ENCODE peak calls at places on chromosomes 5 and 9, in five cellular contexts. X is AG09309, P is SK-N-SH, M is K562, Y is tibial nerve. L is an unnamed sample.

GRCh38 chr5:55622460-55622859 is 87.7 kb upstream of the PLPP1 start:
- DNase-seq in P (no peak), Y (no peak), X (no peak), M (no peak), L (no peak)

GRCh38 chr9:21559402-21560280 is 77.5 kb upstream of the IFNE start:
- DNase-seq in Y (no peak), P (peak; percentile 56), X (no peak), M (no peak), L (peak; percentile 55)

GRCh38 chr5:73592546-73592945 is 27.0 kb downstream of the UTP15 start:
- DNase-seq in M (no peak), Y (no peak), P (no peak), X (no peak), L (no peak)

GRCh38 chr5:13625616-13626198 is 318.8 kb downstream of the DNAH5 start:
- DNase-seq in Y (no peak), P (no peak), X (no peak), M (no peak), L (no peak)

GRCh38 chr5:56496581-56497063 is 263.5 kb upstream of the ANKRD55 start:
- DNase-seq in M (no peak), P (peak; percentile 80), X (no peak), Y (no peak), L (no peak)

GRCh38 chr5:171418982-171419662 is at the start of gene FGF18:
- DNase-seq in Y (peak; percentile 23), P (peak; percentile 74), M (peak; percentile 44), X (no peak), L (peak; percentile 49)

GRCh38 chr9:132406554-132407122 is at the start of gene TTF1:
- DNase-seq in Y (peak; percentile 79), X (peak; percentile 50), M (peak; percentile 94), P (peak; percentile 92), L (peak; percentile 92)

GRCh38 chr5:59795141-59795540 is 98.4 kb downstream of the PDE4D start:
- DNase-seq in Y (no peak), P (no peak), M (no peak), X (no peak), L (no peak)

GRCh38 chr5:37005946-37006540 is 129.5 kb downstream of the NIPBL start:
- DNase-seq in P (peak; percentile 28), X (no peak), Y (no peak), M (peak; percentile 18), L (no peak)

GRCh38 chr9:130985606-130986162 is 23.3 kb upstream of the LAMC3 start:
- DNase-seq in Y (no peak), P (no peak), X (no peak), M (no peak), L (no peak)

GRCh38 chr5:164801910-164802309 is 1296.5 kb downstream of the MAT2B start:
- DNase-seq in P (no peak), Y (no peak), X (no peak), M (no peak), L (no peak)

GRCh38 chr5:91638010-91638409 is 254.9 kb upstream of the ARRDC3 start:
- DNase-seq in M (no peak), X (no peak), P (no peak), Y (no peak), L (no peak)

GRCh38 chr5:135016926-135017325 is 17.1 kb downstream of the PITX1 start:
- DNase-seq in X (no peak), P (no peak), M (no peak), Y (no peak), L (no peak)

GRCh38 chr5:34618666-34619065 is 37.5 kb upstream of the RAI14 start:
- DNase-seq in P (no peak), X (no peak), Y (no peak), M (no peak), L (no peak)

GRCh38 chr9:112029921-112030444 is 133.4 kb downstream of the UGCG start:
- DNase-seq in X (no peak), P (no peak), Y (no peak), M (no peak), L (no peak)

GRCh38 chr9:105681724-105682123 is 12.6 kb upstream of the TMEM38B start:
- DNase-seq in X (peak; percentile 32), Y (no peak), M (peak; percentile 85), P (no peak), L (no peak)

GRCh38 chr9:35000535-35001284 is 11.2 kb downstream of the DNAJB5 start:
- DNase-seq in X (peak; percentile 27), M (no peak), Y (no peak), P (peak; percentile 0), L (no peak)

GRCh38 chr9:121376214-121376830 is 6.3 kb upstream of the STOM start:
- DNase-seq in X (no peak), M (no peak), P (peak; percentile 29), Y (no peak), L (no peak)

GRCh38 chr9:125995706-125996105 is 248.5 kb downstream of the PBX3 start:
- DNase-seq in X (no peak), Y (no peak), M (no peak), P (no peak), L (no peak)

GRCh38 chr5:111743993-111744392 is 13.0 kb downstream of the NREP start:
- DNase-seq in Y (no peak), X (no peak), M (no peak), P (no peak), L (no peak)

GRCh38 chr5:43889238-43889637 is 286.3 kb downstream of the NNT start:
- DNase-seq in P (no peak), M (no peak), Y (no peak), X (no peak), L (no peak)

GRCh38 chr9:36187414-36187813 is 3.3 kb upstream of the CLTA start:
- DNase-seq in Y (no peak), P (no peak), M (no peak), X (peak; percentile 65), L (no peak)

GRCh38 chr5:29796018-29796417 is 1397.5 kb upstream of the CDH6 start:
- DNase-seq in X (no peak), Y (no peak), M (peak; percentile 76), P (no peak), L (no peak)

GRCh38 chr5:179267071-179267670 is 78.1 kb downstream of the ADAMTS2 start:
- DNase-seq in M (no peak), X (no peak), Y (no peak), P (peak; percentile 63), L (no peak)

GRCh38 chr9:81370096-81370495 is 319.3 kb downstream of the TLE1 start:
- DNase-seq in X (no peak), P (no peak), Y (no peak), M (no peak), L (no peak)

GRCh38 chr9:114364123-114364522 is 23.7 kb downstream of the AKNA start:
- DNase-seq in M (no peak), X (peak; percentile 87), Y (no peak), P (no peak), L (no peak)

GRCh38 chr9:676780-677458 is 164.6 kb upstream of the DMRT1 start:
- DNase-seq in P (no peak), Y (no peak), M (no peak), X (no peak), L (no peak)

GRCh38 chr5:104084896-104085295 is 522.3 kb upstream of the NUDT12 start:
- DNase-seq in P (no peak), X (no peak), Y (no peak), M (no peak), L (no peak)

GRCh38 chr5:52789378-52789777 is 1.7 kb downstream of the ITGA1 start:
- DNase-seq in X (no peak), Y (no peak), P (no peak), M (no peak), L (no peak)

GRCh38 chr5:169751490-169751889 is 114.4 kb downstream of the DOCK2 start:
- DNase-seq in Y (no peak), M (no peak), P (no peak), X (no peak), L (no peak)

GRCh38 chr9:6930827-6931226 is 173.1 kb downstream of the KDM4C start:
- DNase-seq in M (no peak), Y (no peak), P (no peak), X (no peak), L (no peak)

GRCh38 chr9:70484232-70485130 is 70.0 kb upstream of the KLF9 start:
- DNase-seq in P (peak; percentile 74), M (peak; percentile 80), Y (peak; percentile 57), X (no peak), L (peak; percentile 35)

DNA sequence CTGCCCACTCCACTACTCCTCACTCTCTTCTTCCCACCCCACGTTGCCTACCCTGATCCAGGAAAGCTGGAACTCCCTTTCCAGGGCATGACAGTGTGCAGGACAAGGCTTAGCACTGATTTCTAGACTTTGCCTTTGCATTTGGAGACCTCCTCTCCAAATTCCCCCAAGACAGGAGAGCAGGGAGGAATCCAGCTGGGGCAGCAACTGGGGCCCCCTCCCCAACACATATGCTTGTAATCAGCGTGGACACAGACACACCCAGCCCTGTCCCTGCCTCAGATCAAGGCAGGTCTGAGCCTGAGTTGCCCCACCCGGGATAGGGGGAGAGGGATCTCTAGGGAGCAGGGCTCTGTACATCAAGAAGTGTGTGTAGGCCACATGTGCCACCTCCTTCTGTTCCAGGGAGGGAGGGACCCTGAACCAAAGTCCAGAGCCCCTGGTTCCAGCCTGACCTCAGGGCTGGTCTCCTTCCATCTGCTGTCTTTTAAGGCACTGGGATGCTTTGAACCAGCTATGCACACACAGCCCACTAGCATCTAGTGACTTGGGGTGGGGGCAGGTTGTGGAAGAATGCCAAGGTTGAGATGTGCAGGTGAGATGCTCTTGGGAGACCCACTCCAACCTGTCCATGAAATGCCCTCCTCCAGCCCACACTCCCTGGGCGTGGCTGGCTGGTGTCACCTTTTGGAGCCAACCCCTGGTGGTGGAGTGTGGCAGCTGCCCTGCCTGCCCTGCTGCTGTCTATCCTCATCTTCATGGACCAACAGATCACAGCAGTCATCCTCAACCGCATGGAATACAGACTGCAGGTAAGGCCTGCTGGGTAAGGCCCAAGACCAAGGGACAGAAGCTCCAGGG is 7.0 kb downstream of the SLC4A9 start:
- DNase-seq in Y (no peak), M (no peak), X (no peak), P (no peak), L (no peak)
- TF ChIP-seq CTCF in Y (no peak), M (no peak), X (peak; percentile 12), P (no peak), L (no peak)

GRCh38 chr9:94761506-94761905 is 35.0 kb downstream of the AOPEP start:
- DNase-seq in Y (no peak), M (no peak), X (no peak), P (no peak), L (no peak)
- TF ChIP-seq CTCF in Y (no peak), M (no peak), X (no peak), P (no peak), L (no peak)

GRCh38 chr5:146514575-146514974 is 1.4 kb downstream of the GPR151 start:
- DNase-seq in Y (no peak), P (no peak), X (no peak), M (no peak), L (no peak)
- TF ChIP-seq CTCF in Y (no peak), P (no peak), X (no peak), M (no peak), L (no peak)

DNA sequence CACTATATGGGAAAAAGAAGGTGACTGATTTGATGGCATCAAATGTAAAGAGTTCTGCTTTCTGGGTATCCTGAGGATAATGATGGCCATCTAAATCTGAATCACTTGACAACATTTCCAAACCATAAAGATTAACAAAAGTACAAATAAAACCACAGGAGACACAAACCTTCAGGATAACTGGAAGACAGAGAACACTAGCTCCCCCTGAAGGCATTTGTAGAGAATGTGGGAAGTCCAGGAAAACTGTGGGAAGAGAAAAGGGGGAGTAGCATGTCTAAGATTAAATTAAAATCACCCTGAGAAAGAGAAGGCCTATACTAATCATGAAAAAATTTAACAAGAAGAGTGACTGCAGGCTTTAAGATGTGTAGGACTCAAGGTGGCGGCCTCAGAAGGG is 116.2 kb downstream of the PRELID2 start:
- DNase-seq in M (no peak), Y (no peak), P (no peak), X (no peak), L (no peak)
- TF ChIP-seq CTCF in M (peak; percentile 44), Y (no peak), P (peak; percentile 62), X (peak; percentile 70), L (no peak)

GRCh38 chr9:86856259-86856658 is 91.0 kb downstream of the GAS1 start:
- DNase-seq in Y (no peak), X (no peak), P (no peak), M (no peak), L (no peak)
- TF ChIP-seq CTCF in Y (no peak), X (no peak), P (peak; percentile 12), M (peak; percentile 29), L (no peak)